ENCODE peak calls at places on chromosome 3, in eight cellular contexts. Y is activated gamma-delta T cell, X is Kasumi-1, E is GM12891, P is anterior cingulate cortex, Q is T-helper 17 cell, R is DMS79 treated with DMSO at 0.1 percent for 48 hours, U is HFF-Myc. B is an unnamed sample.

GRCh38 chr3:182829761-182830405 is 36.6 kb downstream of the ATP11B start:
- DNase-seq in R (no peak), U (no peak), Y (no peak), P (no peak), Q (no peak), E (no peak), X (no peak), B (no peak)

GRCh38 chr3:29605845-29606244 is 325.0 kb downstream of the RBMS3 start:
- DNase-seq in E (no peak), Q (no peak), P (no peak), R (no peak), U (no peak), Y (no peak), X (no peak), B (no peak)

GRCh38 chr3:123684636-123685035 is 99.8 kb upstream of the HACD2 start:
- DNase-seq in Y (no peak), P (no peak), U (no peak), R (no peak), Q (no peak), E (no peak), X (no peak), B (no peak)

GRCh38 chr3:64291956-64292355 is 66.7 kb upstream of the PRICKLE2 start:
- DNase-seq in Y (no peak), E (no peak), R (no peak), U (no peak), X (no peak), P (no peak), Q (no peak), B (no peak)

GRCh38 chr3:67245545-67245944 is 247.4 kb downstream of the KBTBD8 start:
- DNase-seq in U (no peak), Q (no peak), P (no peak), X (no peak), E (no peak), R (no peak), Y (no peak), B (no peak)

GRCh38 chr3:59559721-59560514 is 510.1 kb upstream of the CFAP20DC start:
- DNase-seq in U (peak; percentile 49), E (no peak), P (no peak), Q (no peak), X (no peak), Y (no peak), R (no peak), B (no peak)

GRCh38 chr3:50509715-50510114 is 6.3 kb upstream of the CACNA2D2 start:
- DNase-seq in Y (no peak), E (no peak), R (no peak), X (no peak), Q (no peak), U (no peak), P (no peak), B (no peak)

GRCh38 chr3:186520957-186521842 is 23.0 kb downstream of the CRYGS start:
- DNase-seq in Q (no peak), R (no peak), U (no peak), Y (no peak), E (no peak), P (no peak), X (no peak), B (no peak)

GRCh38 chr3:139251529-139251928 is 92.3 kb upstream of the MRPS22 start:
- DNase-seq in U (no peak), R (no peak), Q (no peak), P (no peak), Y (no peak), E (no peak), X (no peak), B (no peak)

GRCh38 chr3:13537926-13538325 is 11.0 kb upstream of the FBLN2 start:
- DNase-seq in Q (no peak), P (no peak), U (peak; percentile 96), X (no peak), Y (no peak), R (no peak), E (no peak), B (no peak)

GRCh38 chr3:123767564-123768292 is 116.4 kb downstream of the MYLK start:
- DNase-seq in E (no peak), P (no peak), Q (no peak), Y (no peak), R (no peak), X (no peak), U (no peak), B (no peak)

GRCh38 chr3:64530434-64531049 is 157.3 kb downstream of the ADAMTS9 start:
- DNase-seq in E (peak; percentile 9), R (peak; percentile 7), U (peak; percentile 50), X (peak; percentile 59), P (no peak), Y (no peak), Q (no peak), B (peak; percentile 34)